ENCODE peak calls at places on chromosome 1, in six cellular contexts. One of them, this sample, is unnamed.
A peak's percentile ranks its signal among the peaks of the same experiment; 100 is the strongest.

GRCh38 chr1:38178236-38178635 is 131.6 kb upstream of the POU3F1 start:
- DNase-seq in astrocyte of the spinal cord: no peak
- DNase-seq in stimulated activated naive CD8-positive, alpha-beta T cell treated with anti-CD3 and anti-CD28 coated beads, Interleukin-15, amount 100 ng/mL, for 72 hours: no peak
- DNase-seq in Ammon's horn: no peak
- DNase-seq in mucosa of gallbladder: no peak
- DNase-seq in head of caudate nucleus: no peak
- DNase-seq in this sample: no peak

GRCh38 chr1:30536530-30536929 is 186.9 kb downstream of the MATN1 start:
- DNase-seq in Ammon's horn: no peak
- DNase-seq in astrocyte of the spinal cord: no peak
- DNase-seq in head of caudate nucleus: no peak
- DNase-seq in mucosa of gallbladder: no peak
- DNase-seq in stimulated activated naive CD8-positive, alpha-beta T cell treated with anti-CD3 and anti-CD28 coated beads, Interleukin-15, amount 100 ng/mL, for 72 hours: no peak
- DNase-seq in this sample: no peak

GRCh38 chr1:218156602-218157001 is 128.5 kb upstream of the RRP15 start:
- DNase-seq in stimulated activated naive CD8-positive, alpha-beta T cell treated with anti-CD3 and anti-CD28 coated beads, Interleukin-15, amount 100 ng/mL, for 72 hours: no peak
- DNase-seq in Ammon's horn: no peak
- DNase-seq in head of caudate nucleus: no peak
- DNase-seq in mucosa of gallbladder: peak; percentile 20
- DNase-seq in astrocyte of the spinal cord: no peak
- DNase-seq in this sample: no peak

GRCh38 chr1:233172201-233172600 is 123.3 kb downstream of the PCNX2 start:
- DNase-seq in Ammon's horn: peak; percentile 22
- DNase-seq in astrocyte of the spinal cord: peak; percentile 29
- DNase-seq in head of caudate nucleus: no peak
- DNase-seq in stimulated activated naive CD8-positive, alpha-beta T cell treated with anti-CD3 and anti-CD28 coated beads, Interleukin-15, amount 100 ng/mL, for 72 hours: no peak
- DNase-seq in mucosa of gallbladder: no peak
- DNase-seq in this sample: peak; percentile 11

GRCh38 chr1:234978397-234979291 is 150.0 kb downstream of the TOMM20 start:
- DNase-seq in Ammon's horn: peak; percentile 89
- DNase-seq in stimulated activated naive CD8-positive, alpha-beta T cell treated with anti-CD3 and anti-CD28 coated beads, Interleukin-15, amount 100 ng/mL, for 72 hours: peak; percentile 57
- DNase-seq in astrocyte of the spinal cord: peak; percentile 85
- DNase-seq in mucosa of gallbladder: peak; percentile 89
- DNase-seq in head of caudate nucleus: peak; percentile 81
- DNase-seq in this sample: peak; percentile 96

GRCh38 chr1:230135726-230136125 is 68.7 kb downstream of the GALNT2 start:
- DNase-seq in mucosa of gallbladder: no peak
- DNase-seq in astrocyte of the spinal cord: no peak
- DNase-seq in Ammon's horn: no peak
- DNase-seq in head of caudate nucleus: no peak
- DNase-seq in stimulated activated naive CD8-positive, alpha-beta T cell treated with anti-CD3 and anti-CD28 coated beads, Interleukin-15, amount 100 ng/mL, for 72 hours: no peak
- DNase-seq in this sample: no peak

GRCh38 chr1:195831789-195832188 is 776.5 kb downstream of the KCNT2 start:
- DNase-seq in stimulated activated naive CD8-positive, alpha-beta T cell treated with anti-CD3 and anti-CD28 coated beads, Interleukin-15, amount 100 ng/mL, for 72 hours: no peak
- DNase-seq in astrocyte of the spinal cord: no peak
- DNase-seq in mucosa of gallbladder: no peak
- DNase-seq in head of caudate nucleus: no peak
- DNase-seq in Ammon's horn: no peak
- DNase-seq in this sample: no peak

GRCh38 chr1:154860154-154860870 is 9.8 kb downstream of the KCNN3 start:
- DNase-seq in mucosa of gallbladder: no peak
- DNase-seq in Ammon's horn: no peak
- DNase-seq in stimulated activated naive CD8-positive, alpha-beta T cell treated with anti-CD3 and anti-CD28 coated beads, Interleukin-15, amount 100 ng/mL, for 72 hours: no peak
- DNase-seq in head of caudate nucleus: no peak
- DNase-seq in astrocyte of the spinal cord: peak; percentile 22
- DNase-seq in this sample: no peak

GRCh38 chr1:232921416-232921815 is 29.0 kb upstream of the NTPCR start:
- DNase-seq in stimulated activated naive CD8-positive, alpha-beta T cell treated with anti-CD3 and anti-CD28 coated beads, Interleukin-15, amount 100 ng/mL, for 72 hours: no peak
- DNase-seq in Ammon's horn: no peak
- DNase-seq in head of caudate nucleus: no peak
- DNase-seq in mucosa of gallbladder: no peak
- DNase-seq in astrocyte of the spinal cord: no peak
- DNase-seq in this sample: no peak